ENCODE peak calls at places on chromosomes 11 and 22, in ten cellular contexts. S is HCT116, G is transverse colon, Q is K562, U is sigmoid colon, Y is H1, X is Panc1, O is stomach, E is SK-N-MC, W is GM23338. K is an unnamed sample.

GRCh38 chr11:12449961-12450715 is 72.8 kb downstream of the PARVA start:
- DNase-seq in U (no peak), O (no peak), S (peak; percentile 6), Y (no peak), X (no peak), G (no peak), E (no peak), Q (no peak), W (no peak), K (no peak)

GRCh38 chr11:72426758-72427157 is 7.6 kb downstream of the CLPB start:
- DNase-seq in E (no peak), O (no peak), G (no peak), U (peak; percentile 9), S (no peak), X (no peak), Y (no peak), Q (no peak), W (no peak), K (no peak)

GRCh38 chr22:33789690-33790253 is 130.5 kb downstream of the LARGE1 start:
- DNase-seq in U (no peak), Q (no peak), G (no peak), S (no peak), E (no peak), X (no peak), O (no peak), Y (no peak), W (no peak), K (no peak)

GRCh38 chr11:128804481-128804880 is 62.6 kb downstream of the KCNJ1 start:
- DNase-seq in Y (no peak), X (no peak), U (no peak), G (no peak), S (no peak), E (no peak), Q (no peak), O (no peak), W (no peak), K (no peak)

GRCh38 chr11:83025267-83025704 is 46.4 kb downstream of the RAB30 start:
- DNase-seq in U (no peak), E (peak; percentile 70), O (no peak), Q (no peak), X (no peak), G (no peak), Y (no peak), S (no peak), W (peak; percentile 22), K (no peak)

GRCh38 chr11:61482513-61482912 is 26.0 kb upstream of the LRRC10B start:
- DNase-seq in S (no peak), E (no peak), Q (peak; percentile 79), Y (peak; percentile 44), O (no peak), W (peak; percentile 87), X (no peak), U (no peak), G (no peak), K (no peak)

GRCh38 chr11:114195981-114196731 is 100.0 kb upstream of the NNMT start:
- DNase-seq in O (peak; percentile 78), Y (no peak), Q (no peak), G (no peak), U (no peak), E (no peak), X (no peak), W (no peak), S (no peak), K (no peak)

GRCh38 chr22:46336119-46337078 is 885 bp downstream of the TRMU start:
- DNase-seq in U (no peak), Y (no peak), G (peak; percentile 33), Q (peak; percentile 59), E (no peak), S (no peak), X (no peak), O (peak; percentile 32), W (peak; percentile 41), K (no peak)

GRCh38 chr11:32379714-32380113 is 55.6 kb downstream of the WT1 start:
- DNase-seq in U (no peak), Y (no peak), S (no peak), O (no peak), G (no peak), X (no peak), E (no peak), W (no peak), Q (no peak), K (no peak)

GRCh38 chr11:32386770-32387377 is 48.5 kb downstream of the WT1 start:
- DNase-seq in W (no peak), S (no peak), Q (peak; percentile 41), U (no peak), G (no peak), Y (no peak), E (no peak), O (no peak), X (no peak), K (no peak)

GRCh38 chr11:32385998-32386397 is 49.3 kb downstream of the WT1 start:
- DNase-seq in U (no peak), O (no peak), G (peak; percentile 24), Y (peak; percentile 21), Q (peak; percentile 53), W (peak; percentile 84), S (peak; percentile 38), E (no peak), X (no peak), K (no peak)

GRCh38 chr11:32381149-32381548 is 54.2 kb downstream of the WT1 start:
- DNase-seq in O (no peak), Y (no peak), W (no peak), Q (no peak), X (no peak), G (no peak), S (no peak), E (no peak), U (no peak), K (no peak)

DNA sequence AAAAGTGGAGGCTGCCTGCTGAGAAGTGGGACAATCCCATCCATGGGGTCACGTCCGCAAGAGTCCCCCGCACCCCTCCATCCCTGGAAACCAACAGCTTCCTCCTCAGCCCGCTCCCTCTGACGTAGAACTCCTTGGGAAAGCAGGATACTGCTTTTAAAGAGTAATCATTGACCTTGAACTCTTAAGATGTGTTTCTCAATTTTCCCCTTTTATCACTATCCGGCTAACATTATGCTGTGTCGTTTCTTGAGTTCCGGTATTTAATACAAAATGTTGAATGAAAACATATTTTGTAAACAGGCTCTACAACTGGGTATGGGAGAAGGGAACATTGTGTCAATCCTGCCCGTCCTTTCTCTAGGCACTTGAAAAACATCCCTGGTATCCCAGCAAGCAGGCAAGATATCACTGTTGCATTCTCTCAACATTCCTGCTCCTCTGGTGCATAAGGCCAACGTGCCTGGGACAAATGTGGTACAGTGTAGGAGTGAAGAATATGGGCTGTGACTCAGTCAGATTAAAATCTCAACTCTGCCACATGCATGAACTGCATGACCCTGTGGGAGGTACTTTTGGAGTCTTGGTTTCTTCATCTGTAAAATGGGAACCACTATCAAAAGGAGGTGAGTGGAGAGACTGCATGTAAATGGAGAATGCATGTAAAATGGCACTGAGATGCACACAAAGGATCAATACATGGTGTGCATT is 52.8 kb downstream of the WT1 start:
- DNase-seq in E (no peak), Q (no peak), G (no peak), O (no peak), X (no peak), S (no peak), U (no peak), W (no peak), Y (no peak), K (no peak)
- TF ChIP-seq POLR2AphosphoS5 in E (no peak), Q (peak; percentile 4), G (no peak), O (no peak), X (no peak), S (no peak), U (no peak), W (no peak), Y (no peak), K (no peak)

GRCh38 chr11:15501566-15501965 is 386.8 kb downstream of the INSC start:
- DNase-seq in Q (no peak), W (no peak), S (no peak), U (no peak), O (no peak), X (no peak), G (no peak), Y (no peak), E (no peak), K (no peak)

GRCh38 chr11:15500643-15501042 is 385.9 kb downstream of the INSC start:
- DNase-seq in W (peak; percentile 9), E (no peak), U (no peak), X (no peak), O (no peak), Y (no peak), S (no peak), G (no peak), Q (no peak), K (no peak)

GRCh38 chr11:15505155-15505554 is 390.4 kb downstream of the INSC start:
- DNase-seq in E (no peak), Q (no peak), U (no peak), O (no peak), Y (no peak), X (no peak), S (no peak), G (no peak), W (no peak), K (no peak)

GRCh38 chr11:15497366-15497765 is 382.6 kb downstream of the INSC start:
- DNase-seq in Q (no peak), W (no peak), Y (no peak), X (no peak), S (no peak), U (no peak), G (peak; percentile 8), E (no peak), O (no peak), K (no peak)

GRCh38 chr11:15499684-15500083 is 385.0 kb downstream of the INSC start:
- DNase-seq in Q (no peak), W (no peak), G (no peak), S (no peak), E (no peak), X (no peak), O (no peak), U (no peak), Y (no peak), K (no peak)
- H3K4me3 ChIP-seq in Q (no peak overlapping the region), W (no peak overlapping the region), G (no peak overlapping the region), S (no peak overlapping the region), E (no peak overlapping the region), X (no peak overlapping the region), O (no peak overlapping the region), U (no peak overlapping the region), Y (no peak overlapping the region), K (no peak overlapping the region)

GRCh38 chr11:19116315-19116970 is 525 bp upstream of the ZDHHC13 start:
- DNase-seq in Y (no peak), X (no peak), Q (no peak), E (no peak), G (no peak), O (no peak), U (no peak), S (no peak), W (peak; percentile 20), K (no peak)

GRCh38 chr11:19121646-19122045 is 4.7 kb downstream of the ZDHHC13 start:
- DNase-seq in X (no peak), O (no peak), Q (no peak), W (no peak), S (no peak), E (no peak), U (no peak), Y (no peak), G (no peak), K (no peak)

GRCh38 chr11:19117760-19118097 is 761 bp downstream of the ZDHHC13 start:
- DNase-seq in E (no peak), S (no peak), G (no peak), Q (no peak), O (no peak), W (no peak), Y (no peak), X (no peak), U (no peak), K (no peak)

GRCh38 chr11:19111809-19112208 is 5.2 kb upstream of the ZDHHC13 start:
- DNase-seq in E (no peak), Q (no peak), G (no peak), O (no peak), Y (no peak), X (no peak), W (no peak), U (no peak), S (no peak), K (no peak)

GRCh38 chr11:19116971-19117759 is at the start of gene ZDHHC13:
- DNase-seq in O (peak; percentile 98), G (peak; percentile 98), S (peak; percentile 80), E (peak; percentile 28), Q (peak; percentile 97), Y (peak; percentile 80), X (peak; percentile 72), U (peak; percentile 95), W (peak; percentile 97), K (no peak)
- TF ChIP-seq POLR2AphosphoS5 in O (no peak), G (peak; percentile 60), S (peak; percentile 82), E (peak; percentile 80), Q (peak; percentile 15), Y (peak; percentile 46), X (peak; percentile 64), U (peak; percentile 50), W (peak; percentile 87), K (peak; percentile 46)

GRCh38 chr11:9600651-9601040 is 27.2 kb downstream of the WEE1 start:
- DNase-seq in O (no peak), S (peak; percentile 35), X (no peak), U (no peak), E (no peak), Q (no peak), Y (no peak), W (no peak), G (no peak), K (peak; percentile 37)
- H3K4me3 ChIP-seq in O (no peak overlapping the region), S (no peak overlapping the region), X (no peak overlapping the region), U (no peak overlapping the region), E (no peak overlapping the region), Q (no peak overlapping the region), Y (no peak overlapping the region), W (no peak overlapping the region), G (no peak overlapping the region), K (no peak overlapping the region)

K was measured in vagina.